ENCODE peak calls at places on chromosomes 4 and X, in five cellular contexts. E is stimulated activated CD4-positive, alpha-beta T cell treated with anti-CD3 and anti-CD28 coated beads, TNF-alpha, amount 100 ng/mL, for 24 hours; P is A549; I is GM04503; R is stimulated activated effector memory CD8-positive, alpha-beta T cell treated with anti-CD3 and anti-CD28 coated beads, Interleukin-12 subunit alpha, Interleukin-12 subunit beta, amount 100 ng/mL, for 72 hours. A is an unnamed sample.

GRCh38 chr4:158020175-158020574 is 152.7 kb downstream of the GASK1B start:
- DNase-seq in E (no peak), P (peak; percentile 53), I (peak; percentile 62), R (no peak), A (peak; percentile 96)

GRCh38 chrX:156004256-156004655 is 6.8 kb downstream of the IL9R start:
- DNase-seq in E (no peak), P (no peak), I (no peak), R (no peak), A (no peak)

GRCh38 chr4:133555671-133556070 is 406.6 kb downstream of the PCDH10 start:
- DNase-seq in E (no peak), P (no peak), I (no peak), R (no peak), A (no peak)

GRCh38 chr4:23788460-23788859 is 101.4 kb downstream of the PPARGC1A start:
- DNase-seq in E (no peak), P (no peak), I (no peak), R (no peak), A (no peak)

GRCh38 chrX:2824886-2825285 is 3.8 kb upstream of the GYG2 start:
- DNase-seq in E (no peak), P (no peak), I (no peak), R (no peak), A (no peak)

GRCh38 chrX:153500676-153501280 is 6.0 kb downstream of the BGN start:
- DNase-seq in E (no peak), P (no peak), I (no peak), R (no peak), A (no peak)

GRCh38 chr4:182752158-182752910 is 164.9 kb downstream of the DCTD start:
- DNase-seq in E (no peak), P (no peak), I (peak; percentile 92), R (no peak), A (peak; percentile 67)

GRCh38 chr4:151659631-151660030 is 101.2 kb downstream of the GATB start:
- DNase-seq in E (no peak), P (no peak), I (no peak), R (no peak), A (peak; percentile 4)

GRCh38 chrX:85836868-85837267 is 210.5 kb downstream of the CHM start:
- DNase-seq in E (no peak), P (no peak), I (peak; percentile 15), R (no peak), A (no peak)

GRCh38 chr4:185792384-185793146 is 19.4 kb downstream of the SORBS2 start:
- DNase-seq in E (no peak), P (peak; percentile 46), I (peak; percentile 62), R (no peak), A (peak; percentile 99)

GRCh38 chrX:32530802-32531403 is 680.4 kb downstream of the DMD start:
- DNase-seq in E (no peak), P (peak; percentile 38), I (no peak), R (no peak), A (peak; percentile 50)

GRCh38 chr4:165326831-165327210 is 648 bp upstream of the MSMO1 start:
- DNase-seq in E (no peak), P (no peak), I (no peak), R (no peak), A (no peak)

GRCh38 chr4:2371765-2372487 is 46.5 kb downstream of the ZFYVE28 start:
- DNase-seq in E (no peak), P (no peak), I (no peak), R (no peak), A (no peak)

GRCh38 chr4:40199179-40199670 is 2.4 kb downstream of the RHOH start:
- DNase-seq in E (no peak), P (no peak), I (no peak), R (no peak), A (no peak)

GRCh38 chr4:4575284-4576211 is 33.7 kb upstream of the STX18 start:
- DNase-seq in E (peak; percentile 55), P (peak; percentile 55), I (no peak), R (peak; percentile 55), A (peak; percentile 64)

GRCh38 chrX:154805696-154806091 is 409 bp upstream of the MPP1 start:
- DNase-seq in E (no peak), P (no peak), I (no peak), R (no peak), A (no peak)

GRCh38 chr4:48275694-48276093 is 6.1 kb upstream of the TEC start:
- DNase-seq in E (no peak), P (no peak), I (no peak), R (no peak), A (no peak)

GRCh38 chr4:61408163-61408562 is 208.0 kb downstream of the ADGRL3 start:
- DNase-seq in E (no peak), P (no peak), I (no peak), R (no peak), A (no peak)

GRCh38 chrX:137431693-137432488 is 134.0 kb upstream of the ZIC3 start:
- DNase-seq in E (no peak), P (no peak), I (no peak), R (no peak), A (no peak)

GRCh38 chr4:8247047-8247930 is 22.3 kb upstream of the HTRA3 start:
- DNase-seq in E (no peak), P (peak; percentile 53), I (no peak), R (no peak), A (no peak)

GRCh38 chrX:53282313-53282712 is 929 bp upstream of the IQSEC2 start:
- DNase-seq in E (no peak), P (no peak), I (no peak), R (no peak), A (no peak)

GRCh38 chrX:138847930-138848329 is 136.4 kb upstream of the FGF13 start:
- DNase-seq in E (no peak), P (peak; percentile 0), I (no peak), R (no peak), A (no peak)

GRCh38 chrX:41666251-41666650 is 22.5 kb upstream of the GPR34 start:
- DNase-seq in E (no peak), P (no peak), I (no peak), R (no peak), A (no peak)

GRCh38 chrX:103953353-103953752 is 9.1 kb upstream of the TMSB15B start:
- DNase-seq in E (no peak), P (no peak), I (no peak), R (no peak), A (no peak)

GRCh38 chr4:184978211-184978610 is 40.1 kb upstream of the HELT start:
- DNase-seq in E (no peak), P (no peak), I (no peak), R (no peak), A (no peak)

GRCh38 chrX:136028383-136028984 is 43.2 kb downstream of the SLC9A6 start:
- DNase-seq in E (no peak), P (peak; percentile 55), I (peak; percentile 39), R (no peak), A (peak; percentile 67)

GRCh38 chr4:169404959-169405358 is 134.2 kb upstream of the SH3RF1 start:
- DNase-seq in E (no peak), P (peak; percentile 19), I (peak; percentile 62), R (no peak), A (peak; percentile 87)

GRCh38 chr4:5970381-5971076 is 47.7 kb downstream of the C4orf50 start:
- DNase-seq in E (no peak), P (no peak), I (no peak), R (no peak), A (no peak)